ENCODE peak calls at places on chromosomes 1 and 21, in six cellular contexts. One of them, this sample, is unnamed.

GRCh38 chr1:85801520-85801919 is 93.3 kb upstream of the ZNHIT6 start:
- DNase-seq in AG04449: no peak
- DNase-seq in right cardiac atrium: no peak
- DNase-seq in psoas muscle: no peak
- DNase-seq in neural progenitor cell: no peak
- DNase-seq in suprapubic skin: no peak
- DNase-seq in this sample: peak; percentile 17

GRCh38 chr1:154608522-154609294 is 722 bp upstream of the ADAR start:
- DNase-seq in suprapubic skin: no peak
- DNase-seq in AG04449: no peak
- DNase-seq in neural progenitor cell: peak; percentile 94
- DNase-seq in right cardiac atrium: peak; percentile 70
- DNase-seq in psoas muscle: no peak
- DNase-seq in this sample: peak; percentile 55

GRCh38 chr1:164748253-164748899 is 189.4 kb downstream of the PBX1 start:
- DNase-seq in AG04449: peak; percentile 85
- DNase-seq in right cardiac atrium: peak; percentile 71
- DNase-seq in neural progenitor cell: peak; percentile 83
- DNase-seq in suprapubic skin: no peak
- DNase-seq in psoas muscle: peak; percentile 41
- DNase-seq in this sample: peak; percentile 98

GRCh38 chr1:184881941-184882648 is 92.2 kb downstream of the NIBAN1 start:
- DNase-seq in psoas muscle: no peak
- DNase-seq in right cardiac atrium: no peak
- DNase-seq in AG04449: no peak
- DNase-seq in suprapubic skin: no peak
- DNase-seq in neural progenitor cell: peak; percentile 15
- DNase-seq in this sample: peak; percentile 69

GRCh38 chr1:3170566-3171453 is 101.8 kb downstream of the PRDM16 start:
- DNase-seq in AG04449: no peak
- DNase-seq in neural progenitor cell: peak; percentile 62
- DNase-seq in suprapubic skin: no peak
- DNase-seq in right cardiac atrium: peak; percentile 96
- DNase-seq in psoas muscle: peak; percentile 56
- DNase-seq in this sample: peak; percentile 23

GRCh38 chr1:232620356-232620841 is 9.5 kb downstream of the SIPA1L2 start:
- DNase-seq in AG04449: no peak
- DNase-seq in right cardiac atrium: peak; percentile 63
- DNase-seq in neural progenitor cell: no peak
- DNase-seq in psoas muscle: no peak
- DNase-seq in suprapubic skin: no peak
- DNase-seq in this sample: peak; percentile 67

GRCh38 chr1:53278294-53278693 is 40.0 kb upstream of the MAGOH start:
- DNase-seq in neural progenitor cell: peak; percentile 68
- DNase-seq in suprapubic skin: no peak
- DNase-seq in psoas muscle: peak; percentile 42
- DNase-seq in AG04449: no peak
- DNase-seq in right cardiac atrium: peak; percentile 78
- DNase-seq in this sample: no peak

GRCh38 chr21:33022828-33023573 is 2.7 kb upstream of the OLIG2 start:
- DNase-seq in right cardiac atrium: no peak
- DNase-seq in AG04449: no peak
- DNase-seq in neural progenitor cell: peak; percentile 67
- DNase-seq in suprapubic skin: no peak
- DNase-seq in psoas muscle: no peak
- DNase-seq in this sample: no peak

GRCh38 chr1:196678510-196678884 is 26.7 kb downstream of the CFH start:
- DNase-seq in neural progenitor cell: no peak
- DNase-seq in right cardiac atrium: no peak
- DNase-seq in suprapubic skin: no peak
- DNase-seq in AG04449: peak; percentile 53
- DNase-seq in psoas muscle: no peak
- DNase-seq in this sample: peak; percentile 70

GRCh38 chr1:24308365-24309015 is 10.7 kb upstream of the GRHL3 start:
- DNase-seq in psoas muscle: no peak
- DNase-seq in neural progenitor cell: peak; percentile 64
- DNase-seq in right cardiac atrium: no peak
- DNase-seq in suprapubic skin: no peak
- DNase-seq in AG04449: no peak
- DNase-seq in this sample: no peak

GRCh38 chr1:110298991-110299390 is 40.2 kb upstream of the RBM15 start:
- DNase-seq in psoas muscle: no peak
- DNase-seq in neural progenitor cell: no peak
- DNase-seq in right cardiac atrium: no peak
- DNase-seq in suprapubic skin: peak; percentile 53
- DNase-seq in AG04449: no peak
- DNase-seq in this sample: peak; percentile 53

GRCh38 chr1:29383972-29384371 is 147.7 kb downstream of the PTPRU start:
- DNase-seq in right cardiac atrium: no peak
- DNase-seq in neural progenitor cell: no peak
- DNase-seq in psoas muscle: no peak
- DNase-seq in suprapubic skin: peak; percentile 15
- DNase-seq in AG04449: no peak
- DNase-seq in this sample: peak; percentile 48

GRCh38 chr1:38028105-38028591 is 15.6 kb downstream of the UTP11 start:
- DNase-seq in AG04449: no peak
- DNase-seq in right cardiac atrium: no peak
- DNase-seq in neural progenitor cell: no peak
- DNase-seq in psoas muscle: no peak
- DNase-seq in suprapubic skin: no peak
- DNase-seq in this sample: no peak

GRCh38 chr1:78854556-78854955 is 152.0 kb downstream of the ADGRL4 start:
- DNase-seq in psoas muscle: no peak
- DNase-seq in suprapubic skin: no peak
- DNase-seq in AG04449: no peak
- DNase-seq in right cardiac atrium: no peak
- DNase-seq in neural progenitor cell: no peak
- DNase-seq in this sample: no peak

GRCh38 chr1:228341814-228342626 is 64.6 kb downstream of the TRIM11 start:
- DNase-seq in right cardiac atrium: peak; percentile 16
- DNase-seq in AG04449: no peak
- DNase-seq in psoas muscle: peak; percentile 16
- DNase-seq in neural progenitor cell: no peak
- DNase-seq in suprapubic skin: peak; percentile 71
- DNase-seq in this sample: no peak

GRCh38 chr1:7255303-7256058 is 470.2 kb downstream of the CAMTA1 start:
- DNase-seq in suprapubic skin: peak; percentile 52
- DNase-seq in neural progenitor cell: no peak
- DNase-seq in AG04449: no peak
- DNase-seq in right cardiac atrium: no peak
- DNase-seq in psoas muscle: no peak
- DNase-seq in this sample: peak; percentile 29

GRCh38 chr1:108881369-108881768 is 4.6 kb downstream of the GPSM2 start:
- DNase-seq in right cardiac atrium: no peak
- DNase-seq in AG04449: peak; percentile 29
- DNase-seq in psoas muscle: no peak
- DNase-seq in suprapubic skin: no peak
- DNase-seq in neural progenitor cell: no peak
- DNase-seq in this sample: peak; percentile 78

GRCh38 chr1:34419662-34420061 is 243.0 kb downstream of the C1orf94 start:
- DNase-seq in psoas muscle: no peak
- DNase-seq in right cardiac atrium: no peak
- DNase-seq in neural progenitor cell: peak; percentile 59
- DNase-seq in AG04449: no peak
- DNase-seq in suprapubic skin: no peak
- DNase-seq in this sample: peak; percentile 33

GRCh38 chr1:6445062-6445763 is 20.6 kb downstream of the ESPN start:
- DNase-seq in neural progenitor cell: peak; percentile 72
- DNase-seq in psoas muscle: no peak
- DNase-seq in AG04449: no peak
- DNase-seq in suprapubic skin: no peak
- DNase-seq in right cardiac atrium: peak; percentile 75
- DNase-seq in this sample: peak; percentile 29

GRCh38 chr1:44721521-44722361 is 9.2 kb downstream of the RNU5D-1 start:
- DNase-seq in neural progenitor cell: no peak
- DNase-seq in suprapubic skin: no peak
- DNase-seq in psoas muscle: no peak
- DNase-seq in right cardiac atrium: no peak
- DNase-seq in AG04449: peak; percentile 51
- DNase-seq in this sample: peak; percentile 83

GRCh38 chr1:44725309-44725698 is 5.7 kb downstream of the RNU5D-1 start:
- DNase-seq in suprapubic skin: no peak
- DNase-seq in right cardiac atrium: no peak
- DNase-seq in AG04449: no peak
- DNase-seq in psoas muscle: no peak
- DNase-seq in neural progenitor cell: no peak
- DNase-seq in this sample: no peak

GRCh38 chr1:44724408-44725308 is 6.3 kb downstream of the RNU5D-1 start:
- DNase-seq in right cardiac atrium: no peak
- DNase-seq in AG04449: no peak
- DNase-seq in psoas muscle: no peak
- DNase-seq in neural progenitor cell: no peak
- DNase-seq in suprapubic skin: no peak
- DNase-seq in this sample: no peak

GRCh38 chr1:44723496-44724407 is 7.2 kb downstream of the RNU5D-1 start:
- DNase-seq in right cardiac atrium: peak; percentile 72
- DNase-seq in psoas muscle: no peak
- DNase-seq in AG04449: no peak
- DNase-seq in neural progenitor cell: no peak
- DNase-seq in suprapubic skin: no peak
- DNase-seq in this sample: no peak

DNA sequence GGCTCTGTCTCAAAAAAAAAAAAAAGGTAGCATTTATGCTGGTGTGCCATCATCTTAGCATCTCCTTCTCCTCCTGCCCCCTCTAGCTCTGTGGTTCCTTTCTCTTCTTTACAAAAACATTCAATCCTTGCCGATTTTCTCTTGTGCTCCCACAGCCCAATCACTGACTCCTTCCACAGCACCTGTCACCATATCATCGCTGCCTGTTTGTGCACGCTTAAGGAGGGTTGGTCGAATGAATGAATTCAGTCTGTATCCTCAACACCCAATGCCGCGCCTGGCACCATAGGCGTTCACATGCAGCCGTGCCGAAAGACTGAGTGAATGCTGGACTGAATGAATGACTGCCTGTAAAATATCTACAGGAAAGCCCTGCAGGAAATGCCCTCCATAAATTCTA is 7.9 kb downstream of the RNU5D-1 start:
- DNase-seq in right cardiac atrium: no peak
- DNase-seq in AG04449: no peak
- DNase-seq in psoas muscle: no peak
- DNase-seq in suprapubic skin: no peak
- DNase-seq in neural progenitor cell: no peak
- DNase-seq in this sample: no peak
- H3K4me3 ChIP-seq in right cardiac atrium: no peak overlapping the region
- H3K4me3 ChIP-seq in AG04449: no peak overlapping the region
- H3K4me3 ChIP-seq in psoas muscle: no peak overlapping the region
- H3K4me3 ChIP-seq in suprapubic skin: no peak overlapping the region
- H3K4me3 ChIP-seq in neural progenitor cell: no peak overlapping the region
- H3K4me3 ChIP-seq in this sample: no peak overlapping the region

DNA sequence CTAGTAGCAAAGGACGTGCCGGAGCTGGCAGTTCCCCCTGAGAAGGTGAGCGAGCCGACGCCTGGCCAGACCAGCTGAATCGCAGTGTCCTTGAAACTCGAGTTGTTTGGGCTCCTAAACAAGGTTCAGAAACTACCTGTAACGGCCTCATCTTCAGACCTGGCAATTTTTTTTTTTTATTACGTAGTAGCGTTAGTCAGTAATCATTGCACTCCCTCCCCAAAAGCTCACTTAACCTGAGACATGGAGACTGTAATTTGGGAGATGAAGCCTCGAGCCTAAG is 409 bp downstream of the LHX8 start:
- DNase-seq in neural progenitor cell: no peak
- DNase-seq in right cardiac atrium: no peak
- DNase-seq in psoas muscle: no peak
- DNase-seq in AG04449: no peak
- DNase-seq in suprapubic skin: no peak
- DNase-seq in this sample: no peak
- H3K4me3 ChIP-seq in neural progenitor cell: peak overlapping the region; percentile 54
- H3K4me3 ChIP-seq in right cardiac atrium: no peak overlapping the region
- H3K4me3 ChIP-seq in psoas muscle: peak overlapping the region; percentile 50
- H3K4me3 ChIP-seq in AG04449: no peak overlapping the region
- H3K4me3 ChIP-seq in suprapubic skin: peak overlapping the region; percentile 49
- H3K4me3 ChIP-seq in this sample: no peak overlapping the region

GRCh38 chr1:54406339-54407181 is at the start of gene SSBP3:
- DNase-seq in right cardiac atrium: peak; percentile 97
- DNase-seq in AG04449: no peak
- DNase-seq in psoas muscle: peak; percentile 93
- DNase-seq in neural progenitor cell: peak; percentile 98
- DNase-seq in suprapubic skin: peak; percentile 94
- DNase-seq in this sample: peak; percentile 93
- H3K4me3 ChIP-seq in right cardiac atrium: peak within 1 kb of the TSS; percentile 88
- H3K4me3 ChIP-seq in AG04449: peak within 1 kb of the TSS; percentile 79
- H3K4me3 ChIP-seq in psoas muscle: peak within 1 kb of the TSS; percentile 91
- H3K4me3 ChIP-seq in neural progenitor cell: peak within 1 kb of the TSS; percentile 97
- H3K4me3 ChIP-seq in suprapubic skin: peak within 1 kb of the TSS; percentile 100
- H3K4me3 ChIP-seq in this sample: peak within 1 kb of the TSS; percentile 74

DNA sequence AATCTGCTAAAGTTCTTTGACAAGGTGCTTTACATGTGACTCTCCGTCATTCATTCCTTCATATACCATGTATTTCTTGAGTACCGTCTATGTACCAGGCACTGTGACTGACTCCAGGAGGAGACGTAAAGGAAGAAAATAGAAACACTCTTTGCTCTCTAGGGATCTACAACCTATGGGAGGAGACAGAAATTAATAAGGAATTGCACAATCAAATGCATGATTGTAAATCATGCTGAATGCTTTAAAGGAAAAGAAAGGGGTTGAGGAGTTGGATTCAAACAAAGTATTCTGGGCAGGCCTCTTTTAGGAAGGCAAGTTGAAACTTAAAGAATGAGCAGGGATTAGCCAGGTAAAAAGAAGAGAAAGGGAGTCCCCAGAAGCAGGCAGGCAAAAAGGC is 239.1 kb upstream of the FGGY start:
- DNase-seq in AG04449: no peak
- DNase-seq in suprapubic skin: no peak
- DNase-seq in neural progenitor cell: no peak
- DNase-seq in right cardiac atrium: no peak
- DNase-seq in psoas muscle: no peak
- DNase-seq in this sample: peak; percentile 54
- H3K4me3 ChIP-seq in AG04449: no peak overlapping the region
- H3K4me3 ChIP-seq in suprapubic skin: peak overlapping the region; percentile 22
- H3K4me3 ChIP-seq in neural progenitor cell: no peak overlapping the region
- H3K4me3 ChIP-seq in right cardiac atrium: no peak overlapping the region
- H3K4me3 ChIP-seq in psoas muscle: no peak overlapping the region
- H3K4me3 ChIP-seq in this sample: no peak overlapping the region

This sample was measured in AG10803.